ENCODE peak calls at places on chromosomes 13 and 19, in eight cellular contexts. Q, X, A, G, M, S, Y and W are unnamed samples.

GRCh38 chr13:94674609-94675348 is 37.6 kb downstream of the SOX21 start:
- DNase-seq in Q (peak), A (peak), M (peak), S (no peak), Y (peak), G (peak), X (peak), W (peak)

GRCh38 chr13:37492741-37493514 is 105.6 kb downstream of the POSTN start:
- DNase-seq in M (peak), G (no peak), X (no peak), Y (no peak), S (peak), Q (peak), A (no peak), W (no peak)

GRCh38 chr19:383922-384800 is 24.8 kb downstream of the C2CD4C start:
- DNase-seq in G (peak), M (peak), Q (peak), X (peak), A (no peak), Y (no peak), S (no peak), W (peak)

GRCh38 chr19:44890366-44891015 is 563 bp upstream of the TOMM40 start:
- DNase-seq in Q (peak), A (peak), G (peak), Y (peak), X (no peak), M (peak), S (peak), W (peak)

GRCh38 chr13:59790626-59791025 is 373.1 kb downstream of the DIAPH3 start:
- DNase-seq in M (no peak), S (no peak), Q (peak), Y (peak), G (no peak), A (no peak), X (no peak), W (no peak)

GRCh38 chr13:72390909-72391308 is 336.5 kb downstream of the MZT1 start:
- DNase-seq in Y (no peak), G (no peak), Q (peak), M (no peak), S (no peak), X (no peak), A (no peak), W (no peak)

GRCh38 chr19:42023121-42023942 is 29.3 kb upstream of the ATP1A3 start:
- DNase-seq in A (no peak), X (peak), M (peak), Y (no peak), Q (peak), G (peak), S (no peak), W (peak)

GRCh38 chr13:106649495-106649894 is 81.6 kb upstream of the ARGLU1 start:
- DNase-seq in X (no peak), Y (peak), Q (peak), A (no peak), G (no peak), M (no peak), S (no peak), W (no peak)

GRCh38 chr13:101453784-101454201 is 1.3 kb downstream of the ITGBL1 start:
- DNase-seq in G (no peak), X (no peak), A (no peak), Y (no peak), M (peak), Q (no peak), S (no peak), W (peak)

GRCh38 chr13:110044521-110045200 is 258.3 kb upstream of the IRS2 start:
- DNase-seq in A (peak), S (peak), X (peak), G (no peak), Q (peak), Y (peak), M (no peak), W (peak)

GRCh38 chr13:30569901-30570576 is 47.7 kb upstream of the USPL1 start:
- DNase-seq in A (no peak), S (peak), X (no peak), G (no peak), Q (peak), Y (peak), M (peak), W (peak)

GRCh38 chr19:18865973-18866799 is 29.8 kb downstream of the CERS1 start:
- DNase-seq in X (peak), G (peak), S (no peak), Y (no peak), Q (peak), M (peak), A (no peak), W (peak)

GRCh38 chr19:6777434-6777833 is 4.9 kb downstream of the VAV1 start:
- DNase-seq in X (no peak), Q (no peak), S (no peak), G (no peak), A (no peak), M (no peak), Y (no peak), W (no peak)

GRCh38 chr13:82636119-82636518 is 1246.2 kb downstream of the SLITRK1 start:
- DNase-seq in G (no peak), Y (peak), X (no peak), Q (peak), A (no peak), S (no peak), M (no peak), W (no peak)